ENCODE peak calls at places on chromosomes 4 and X, in ten cellular contexts. One of them, this sample, is unnamed.

GRCh38 chr4:142696334-142697122 is 149.6 kb downstream of the INPP4B start:
- DNase-seq in foreskin fibroblast: peak
- DNase-seq in SIG-M5: no peak
- DNase-seq in NCI-H82: peak
- DNase-seq in OCI-LY7: no peak
- DNase-seq in LoVo: no peak
- DNase-seq in activated CD8-positive, alpha-beta memory T cell treated with anti-CD3 and anti-CD28 coated beads for 1 hour: no peak
- DNase-seq in heart left ventricle: no peak
- DNase-seq in BE2C: no peak
- DNase-seq in NCI-H2081 treated with DMSO at 0.1 percent for 48 hours: no peak
- DNase-seq in this sample: no peak

GRCh38 chrX:115204040-115204439 is 14.8 kb downstream of the RBMXL3 start:
- DNase-seq in activated CD8-positive, alpha-beta memory T cell treated with anti-CD3 and anti-CD28 coated beads for 1 hour: no peak
- DNase-seq in OCI-LY7: no peak
- DNase-seq in NCI-H2081 treated with DMSO at 0.1 percent for 48 hours: no peak
- DNase-seq in foreskin fibroblast: no peak
- DNase-seq in NCI-H82: no peak
- DNase-seq in SIG-M5: no peak
- DNase-seq in BE2C: no peak
- DNase-seq in LoVo: no peak
- DNase-seq in heart left ventricle: no peak
- DNase-seq in this sample: no peak

GRCh38 chr4:128228021-128228571 is 59.5 kb downstream of the PGRMC2 start:
- DNase-seq in SIG-M5: no peak
- DNase-seq in OCI-LY7: no peak
- DNase-seq in BE2C: no peak
- DNase-seq in heart left ventricle: no peak
- DNase-seq in foreskin fibroblast: peak
- DNase-seq in activated CD8-positive, alpha-beta memory T cell treated with anti-CD3 and anti-CD28 coated beads for 1 hour: no peak
- DNase-seq in NCI-H2081 treated with DMSO at 0.1 percent for 48 hours: no peak
- DNase-seq in LoVo: no peak
- DNase-seq in NCI-H82: peak
- DNase-seq in this sample: no peak

GRCh38 chr4:125445525-125445924 is 130.8 kb downstream of the FAT4 start:
- DNase-seq in foreskin fibroblast: no peak
- DNase-seq in NCI-H2081 treated with DMSO at 0.1 percent for 48 hours: no peak
- DNase-seq in LoVo: no peak
- DNase-seq in SIG-M5: no peak
- DNase-seq in OCI-LY7: no peak
- DNase-seq in activated CD8-positive, alpha-beta memory T cell treated with anti-CD3 and anti-CD28 coated beads for 1 hour: no peak
- DNase-seq in BE2C: no peak
- DNase-seq in heart left ventricle: no peak
- DNase-seq in NCI-H82: no peak
- DNase-seq in this sample: no peak

GRCh38 chrX:71991164-71991563 is 80.5 kb downstream of the NHSL2 start:
- DNase-seq in OCI-LY7: no peak
- DNase-seq in BE2C: no peak
- DNase-seq in heart left ventricle: no peak
- DNase-seq in foreskin fibroblast: no peak
- DNase-seq in SIG-M5: no peak
- DNase-seq in activated CD8-positive, alpha-beta memory T cell treated with anti-CD3 and anti-CD28 coated beads for 1 hour: no peak
- DNase-seq in LoVo: no peak
- DNase-seq in NCI-H82: no peak
- DNase-seq in NCI-H2081 treated with DMSO at 0.1 percent for 48 hours: no peak
- DNase-seq in this sample: no peak

GRCh38 chr4:118113220-118113619 is 78.9 kb downstream of the NDST3 start:
- DNase-seq in heart left ventricle: no peak
- DNase-seq in SIG-M5: no peak
- DNase-seq in NCI-H82: no peak
- DNase-seq in OCI-LY7: no peak
- DNase-seq in BE2C: no peak
- DNase-seq in NCI-H2081 treated with DMSO at 0.1 percent for 48 hours: no peak
- DNase-seq in LoVo: no peak
- DNase-seq in foreskin fibroblast: no peak
- DNase-seq in activated CD8-positive, alpha-beta memory T cell treated with anti-CD3 and anti-CD28 coated beads for 1 hour: no peak
- DNase-seq in this sample: no peak

GRCh38 chr4:3403104-3403906 is 38.5 kb upstream of the HGFAC start:
- DNase-seq in LoVo: no peak
- DNase-seq in NCI-H82: no peak
- DNase-seq in activated CD8-positive, alpha-beta memory T cell treated with anti-CD3 and anti-CD28 coated beads for 1 hour: no peak
- DNase-seq in BE2C: no peak
- DNase-seq in heart left ventricle: no peak
- DNase-seq in foreskin fibroblast: no peak
- DNase-seq in NCI-H2081 treated with DMSO at 0.1 percent for 48 hours: no peak
- DNase-seq in OCI-LY7: no peak
- DNase-seq in SIG-M5: no peak
- DNase-seq in this sample: no peak

GRCh38 chr4:165156906-165157305 is 44.2 kb upstream of the TMEM192 start:
- DNase-seq in SIG-M5: no peak
- DNase-seq in NCI-H2081 treated with DMSO at 0.1 percent for 48 hours: no peak
- DNase-seq in heart left ventricle: no peak
- DNase-seq in foreskin fibroblast: no peak
- DNase-seq in NCI-H82: no peak
- DNase-seq in OCI-LY7: no peak
- DNase-seq in activated CD8-positive, alpha-beta memory T cell treated with anti-CD3 and anti-CD28 coated beads for 1 hour: no peak
- DNase-seq in LoVo: no peak
- DNase-seq in BE2C: no peak
- DNase-seq in this sample: no peak

GRCh38 chrX:31314921-31315320 is 243.1 kb upstream of the FTHL17 start:
- DNase-seq in NCI-H82: peak
- DNase-seq in activated CD8-positive, alpha-beta memory T cell treated with anti-CD3 and anti-CD28 coated beads for 1 hour: no peak
- DNase-seq in SIG-M5: no peak
- DNase-seq in LoVo: no peak
- DNase-seq in heart left ventricle: peak
- DNase-seq in foreskin fibroblast: no peak
- DNase-seq in NCI-H2081 treated with DMSO at 0.1 percent for 48 hours: no peak
- DNase-seq in BE2C: no peak
- DNase-seq in OCI-LY7: no peak
- DNase-seq in this sample: no peak

GRCh38 chr4:78322032-78322431 is 229.5 kb upstream of the ANXA3 start:
- DNase-seq in OCI-LY7: no peak
- DNase-seq in LoVo: no peak
- DNase-seq in heart left ventricle: no peak
- DNase-seq in activated CD8-positive, alpha-beta memory T cell treated with anti-CD3 and anti-CD28 coated beads for 1 hour: no peak
- DNase-seq in NCI-H2081 treated with DMSO at 0.1 percent for 48 hours: no peak
- DNase-seq in foreskin fibroblast: no peak
- DNase-seq in NCI-H82: no peak
- DNase-seq in BE2C: no peak
- DNase-seq in SIG-M5: no peak
- DNase-seq in this sample: no peak

GRCh38 chr4:146591986-146592385 is 46.7 kb upstream of the POU4F2 start:
- DNase-seq in heart left ventricle: no peak
- DNase-seq in OCI-LY7: no peak
- DNase-seq in NCI-H2081 treated with DMSO at 0.1 percent for 48 hours: no peak
- DNase-seq in LoVo: no peak
- DNase-seq in activated CD8-positive, alpha-beta memory T cell treated with anti-CD3 and anti-CD28 coated beads for 1 hour: no peak
- DNase-seq in foreskin fibroblast: no peak
- DNase-seq in SIG-M5: no peak
- DNase-seq in BE2C: no peak
- DNase-seq in NCI-H82: no peak
- DNase-seq in this sample: no peak

GRCh38 chr4:156974264-156974663 is 2.7 kb upstream of the PDGFC start:
- DNase-seq in BE2C: no peak
- DNase-seq in NCI-H2081 treated with DMSO at 0.1 percent for 48 hours: no peak
- DNase-seq in heart left ventricle: no peak
- DNase-seq in LoVo: no peak
- DNase-seq in SIG-M5: no peak
- DNase-seq in activated CD8-positive, alpha-beta memory T cell treated with anti-CD3 and anti-CD28 coated beads for 1 hour: no peak
- DNase-seq in foreskin fibroblast: peak
- DNase-seq in NCI-H82: no peak
- DNase-seq in OCI-LY7: no peak
- DNase-seq in this sample: no peak

GRCh38 chrX:9942086-9942485 is 25.1 kb upstream of the CLDN34 start:
- DNase-seq in activated CD8-positive, alpha-beta memory T cell treated with anti-CD3 and anti-CD28 coated beads for 1 hour: no peak
- DNase-seq in heart left ventricle: no peak
- DNase-seq in SIG-M5: no peak
- DNase-seq in NCI-H82: no peak
- DNase-seq in foreskin fibroblast: no peak
- DNase-seq in BE2C: no peak
- DNase-seq in NCI-H2081 treated with DMSO at 0.1 percent for 48 hours: no peak
- DNase-seq in LoVo: no peak
- DNase-seq in OCI-LY7: no peak
- DNase-seq in this sample: no peak

GRCh38 chr4:22179124-22179874 is 230.7 kb upstream of the KCNIP4 start:
- DNase-seq in heart left ventricle: no peak
- DNase-seq in SIG-M5: no peak
- DNase-seq in foreskin fibroblast: peak
- DNase-seq in activated CD8-positive, alpha-beta memory T cell treated with anti-CD3 and anti-CD28 coated beads for 1 hour: no peak
- DNase-seq in NCI-H82: no peak
- DNase-seq in LoVo: no peak
- DNase-seq in OCI-LY7: no peak
- DNase-seq in NCI-H2081 treated with DMSO at 0.1 percent for 48 hours: no peak
- DNase-seq in BE2C: no peak
- DNase-seq in this sample: no peak

GRCh38 chr4:182143822-182144620 is 99.2 kb upstream of the TENM3 start:
- DNase-seq in OCI-LY7: no peak
- DNase-seq in NCI-H2081 treated with DMSO at 0.1 percent for 48 hours: no peak
- DNase-seq in SIG-M5: no peak
- DNase-seq in BE2C: peak
- DNase-seq in NCI-H82: no peak
- DNase-seq in activated CD8-positive, alpha-beta memory T cell treated with anti-CD3 and anti-CD28 coated beads for 1 hour: no peak
- DNase-seq in foreskin fibroblast: peak
- DNase-seq in heart left ventricle: no peak
- DNase-seq in LoVo: peak
- DNase-seq in this sample: no peak

GRCh38 chr4:112702892-112703291 is 65.9 kb downstream of the LARP7 start:
- DNase-seq in NCI-H2081 treated with DMSO at 0.1 percent for 48 hours: no peak
- DNase-seq in activated CD8-positive, alpha-beta memory T cell treated with anti-CD3 and anti-CD28 coated beads for 1 hour: no peak
- DNase-seq in BE2C: no peak
- DNase-seq in foreskin fibroblast: peak
- DNase-seq in LoVo: no peak
- DNase-seq in OCI-LY7: no peak
- DNase-seq in heart left ventricle: no peak
- DNase-seq in SIG-M5: no peak
- DNase-seq in NCI-H82: no peak
- DNase-seq in this sample: no peak

GRCh38 chr4:159048166-159048886 is 54.6 kb upstream of the RAPGEF2 start:
- DNase-seq in NCI-H2081 treated with DMSO at 0.1 percent for 48 hours: no peak
- DNase-seq in heart left ventricle: peak
- DNase-seq in LoVo: peak
- DNase-seq in OCI-LY7: no peak
- DNase-seq in BE2C: peak
- DNase-seq in foreskin fibroblast: peak
- DNase-seq in activated CD8-positive, alpha-beta memory T cell treated with anti-CD3 and anti-CD28 coated beads for 1 hour: no peak
- DNase-seq in NCI-H82: no peak
- DNase-seq in SIG-M5: no peak
- DNase-seq in this sample: no peak

GRCh38 chrX:118116308-118117068 is at the start of gene KLHL13:
- DNase-seq in heart left ventricle: peak
- DNase-seq in NCI-H2081 treated with DMSO at 0.1 percent for 48 hours: no peak
- DNase-seq in SIG-M5: no peak
- DNase-seq in BE2C: peak
- DNase-seq in activated CD8-positive, alpha-beta memory T cell treated with anti-CD3 and anti-CD28 coated beads for 1 hour: no peak
- DNase-seq in foreskin fibroblast: peak
- DNase-seq in NCI-H82: peak
- DNase-seq in OCI-LY7: no peak
- DNase-seq in LoVo: peak
- DNase-seq in this sample: peak

GRCh38 chr4:46329118-46329976 is 60.6 kb downstream of the GABRA2 start:
- DNase-seq in BE2C: peak
- DNase-seq in heart left ventricle: no peak
- DNase-seq in SIG-M5: no peak
- DNase-seq in activated CD8-positive, alpha-beta memory T cell treated with anti-CD3 and anti-CD28 coated beads for 1 hour: no peak
- DNase-seq in NCI-H2081 treated with DMSO at 0.1 percent for 48 hours: peak
- DNase-seq in NCI-H82: peak
- DNase-seq in OCI-LY7: peak
- DNase-seq in foreskin fibroblast: no peak
- DNase-seq in LoVo: peak
- DNase-seq in this sample: no peak